ENCODE peak calls at places on chromosomes 13 and 19, in eight cellular contexts. One of them, this sample, is unnamed.

GRCh38 chr13:47306991-47307390 is 410.1 kb upstream of the HTR2A start:
- DNase-seq in effector CD4-positive, alpha-beta T cell: no peak
- DNase-seq in hepatic stellate cell: no peak
- DNase-seq in retinal pigment epithelial cell: no peak
- DNase-seq in iPS-NIHi11: no peak
- DNase-seq in EH: no peak
- DNase-seq in T-cell: no peak
- DNase-seq in stimulated activated CD4-positive, alpha-beta T cell treated with anti-CD3 and anti-CD28 coated beads, Interleukin-1b, Interleukin-23, amount 100 ng/mL, for 1 hour: no peak
- DNase-seq in this sample: no peak

GRCh38 chr13:110869805-110870706 is 44.8 kb downstream of the ANKRD10 start:
- DNase-seq in stimulated activated CD4-positive, alpha-beta T cell treated with anti-CD3 and anti-CD28 coated beads, Interleukin-1b, Interleukin-23, amount 100 ng/mL, for 1 hour: no peak
- DNase-seq in hepatic stellate cell: peak
- DNase-seq in iPS-NIHi11: peak
- DNase-seq in retinal pigment epithelial cell: peak
- DNase-seq in T-cell: no peak
- DNase-seq in EH: peak
- DNase-seq in effector CD4-positive, alpha-beta T cell: no peak
- DNase-seq in this sample: no peak

GRCh38 chr13:53121879-53122278 is 93.3 kb downstream of the OLFM4 start:
- DNase-seq in T-cell: no peak
- DNase-seq in retinal pigment epithelial cell: no peak
- DNase-seq in iPS-NIHi11: no peak
- DNase-seq in hepatic stellate cell: no peak
- DNase-seq in EH: no peak
- DNase-seq in effector CD4-positive, alpha-beta T cell: no peak
- DNase-seq in stimulated activated CD4-positive, alpha-beta T cell treated with anti-CD3 and anti-CD28 coated beads, Interleukin-1b, Interleukin-23, amount 100 ng/mL, for 1 hour: no peak
- DNase-seq in this sample: no peak

GRCh38 chr19:42606660-42607351 is 12.1 kb upstream of the CEACAM8 start:
- DNase-seq in T-cell: peak
- DNase-seq in EH: peak
- DNase-seq in stimulated activated CD4-positive, alpha-beta T cell treated with anti-CD3 and anti-CD28 coated beads, Interleukin-1b, Interleukin-23, amount 100 ng/mL, for 1 hour: no peak
- DNase-seq in effector CD4-positive, alpha-beta T cell: peak
- DNase-seq in retinal pigment epithelial cell: peak
- DNase-seq in hepatic stellate cell: peak
- DNase-seq in iPS-NIHi11: peak
- DNase-seq in this sample: no peak

GRCh38 chr19:791605-792360 is 5.5 kb upstream of the PTBP1 start:
- DNase-seq in stimulated activated CD4-positive, alpha-beta T cell treated with anti-CD3 and anti-CD28 coated beads, Interleukin-1b, Interleukin-23, amount 100 ng/mL, for 1 hour: no peak
- DNase-seq in T-cell: no peak
- DNase-seq in EH: no peak
- DNase-seq in iPS-NIHi11: no peak
- DNase-seq in hepatic stellate cell: no peak
- DNase-seq in effector CD4-positive, alpha-beta T cell: no peak
- DNase-seq in retinal pigment epithelial cell: no peak
- DNase-seq in this sample: peak

GRCh38 chr13:58852076-58852475 is 1220.5 kb downstream of the PCDH17 start:
- DNase-seq in effector CD4-positive, alpha-beta T cell: no peak
- DNase-seq in iPS-NIHi11: no peak
- DNase-seq in stimulated activated CD4-positive, alpha-beta T cell treated with anti-CD3 and anti-CD28 coated beads, Interleukin-1b, Interleukin-23, amount 100 ng/mL, for 1 hour: no peak
- DNase-seq in T-cell: no peak
- DNase-seq in hepatic stellate cell: no peak
- DNase-seq in EH: no peak
- DNase-seq in retinal pigment epithelial cell: no peak
- DNase-seq in this sample: no peak

GRCh38 chr19:51735759-51736449 is 12.1 kb upstream of the HAS1 start:
- DNase-seq in EH: peak
- DNase-seq in retinal pigment epithelial cell: peak
- DNase-seq in hepatic stellate cell: no peak
- DNase-seq in effector CD4-positive, alpha-beta T cell: no peak
- DNase-seq in iPS-NIHi11: no peak
- DNase-seq in T-cell: peak
- DNase-seq in stimulated activated CD4-positive, alpha-beta T cell treated with anti-CD3 and anti-CD28 coated beads, Interleukin-1b, Interleukin-23, amount 100 ng/mL, for 1 hour: no peak
- DNase-seq in this sample: peak

GRCh38 chr19:57642396-57643046 is 9.6 kb downstream of the ZNF211 start:
- DNase-seq in iPS-NIHi11: no peak
- DNase-seq in stimulated activated CD4-positive, alpha-beta T cell treated with anti-CD3 and anti-CD28 coated beads, Interleukin-1b, Interleukin-23, amount 100 ng/mL, for 1 hour: no peak
- DNase-seq in hepatic stellate cell: no peak
- DNase-seq in EH: no peak
- DNase-seq in T-cell: no peak
- DNase-seq in effector CD4-positive, alpha-beta T cell: no peak
- DNase-seq in retinal pigment epithelial cell: no peak
- DNase-seq in this sample: no peak

GRCh38 chr13:113742000-113742441 is 17.0 kb upstream of the TMEM255B start:
- DNase-seq in T-cell: peak
- DNase-seq in hepatic stellate cell: no peak
- DNase-seq in effector CD4-positive, alpha-beta T cell: no peak
- DNase-seq in EH: peak
- DNase-seq in retinal pigment epithelial cell: peak
- DNase-seq in iPS-NIHi11: peak
- DNase-seq in stimulated activated CD4-positive, alpha-beta T cell treated with anti-CD3 and anti-CD28 coated beads, Interleukin-1b, Interleukin-23, amount 100 ng/mL, for 1 hour: no peak
- DNase-seq in this sample: peak

GRCh38 chr19:55269299-55269698 is 10.5 kb upstream of the PPP6R1 start:
- DNase-seq in effector CD4-positive, alpha-beta T cell: no peak
- DNase-seq in hepatic stellate cell: no peak
- DNase-seq in EH: no peak
- DNase-seq in stimulated activated CD4-positive, alpha-beta T cell treated with anti-CD3 and anti-CD28 coated beads, Interleukin-1b, Interleukin-23, amount 100 ng/mL, for 1 hour: no peak
- DNase-seq in retinal pigment epithelial cell: no peak
- DNase-seq in T-cell: no peak
- DNase-seq in iPS-NIHi11: no peak
- DNase-seq in this sample: no peak

GRCh38 chr19:35109395-35110112 is 6.1 kb upstream of the FXYD3 start:
- DNase-seq in EH: no peak
- DNase-seq in iPS-NIHi11: no peak
- DNase-seq in stimulated activated CD4-positive, alpha-beta T cell treated with anti-CD3 and anti-CD28 coated beads, Interleukin-1b, Interleukin-23, amount 100 ng/mL, for 1 hour: no peak
- DNase-seq in effector CD4-positive, alpha-beta T cell: no peak
- DNase-seq in hepatic stellate cell: no peak
- DNase-seq in retinal pigment epithelial cell: no peak
- DNase-seq in T-cell: no peak
- DNase-seq in this sample: no peak

GRCh38 chr13:102878491-102878890 is 32.7 kb downstream of the ERCC5 start:
- DNase-seq in stimulated activated CD4-positive, alpha-beta T cell treated with anti-CD3 and anti-CD28 coated beads, Interleukin-1b, Interleukin-23, amount 100 ng/mL, for 1 hour: no peak
- DNase-seq in iPS-NIHi11: no peak
- DNase-seq in retinal pigment epithelial cell: peak
- DNase-seq in hepatic stellate cell: no peak
- DNase-seq in EH: peak
- DNase-seq in effector CD4-positive, alpha-beta T cell: no peak
- DNase-seq in T-cell: no peak
- DNase-seq in this sample: no peak

GRCh38 chr13:75411924-75412537 is 69.9 kb downstream of the TBC1D4 start:
- DNase-seq in EH: no peak
- DNase-seq in hepatic stellate cell: no peak
- DNase-seq in stimulated activated CD4-positive, alpha-beta T cell treated with anti-CD3 and anti-CD28 coated beads, Interleukin-1b, Interleukin-23, amount 100 ng/mL, for 1 hour: no peak
- DNase-seq in T-cell: no peak
- DNase-seq in effector CD4-positive, alpha-beta T cell: no peak
- DNase-seq in iPS-NIHi11: no peak
- DNase-seq in retinal pigment epithelial cell: no peak
- DNase-seq in this sample: no peak

GRCh38 chr19:7230826-7231225 is 63.4 kb downstream of the INSR start:
- DNase-seq in effector CD4-positive, alpha-beta T cell: no peak
- DNase-seq in retinal pigment epithelial cell: no peak
- DNase-seq in T-cell: no peak
- DNase-seq in EH: no peak
- DNase-seq in stimulated activated CD4-positive, alpha-beta T cell treated with anti-CD3 and anti-CD28 coated beads, Interleukin-1b, Interleukin-23, amount 100 ng/mL, for 1 hour: no peak
- DNase-seq in iPS-NIHi11: no peak
- DNase-seq in hepatic stellate cell: no peak
- DNase-seq in this sample: no peak

GRCh38 chr19:2059422-2060201 is 8.6 kb upstream of the MKNK2 start:
- DNase-seq in EH: peak
- DNase-seq in hepatic stellate cell: peak
- DNase-seq in iPS-NIHi11: no peak
- DNase-seq in stimulated activated CD4-positive, alpha-beta T cell treated with anti-CD3 and anti-CD28 coated beads, Interleukin-1b, Interleukin-23, amount 100 ng/mL, for 1 hour: no peak
- DNase-seq in effector CD4-positive, alpha-beta T cell: no peak
- DNase-seq in retinal pigment epithelial cell: no peak
- DNase-seq in T-cell: no peak
- DNase-seq in this sample: no peak

GRCh38 chr13:47337781-47338507 is 441.1 kb upstream of the HTR2A start:
- DNase-seq in T-cell: no peak
- DNase-seq in iPS-NIHi11: no peak
- DNase-seq in hepatic stellate cell: peak
- DNase-seq in retinal pigment epithelial cell: peak
- DNase-seq in effector CD4-positive, alpha-beta T cell: no peak
- DNase-seq in stimulated activated CD4-positive, alpha-beta T cell treated with anti-CD3 and anti-CD28 coated beads, Interleukin-1b, Interleukin-23, amount 100 ng/mL, for 1 hour: no peak
- DNase-seq in EH: peak
- DNase-seq in this sample: no peak

GRCh38 chr19:33376423-33376822 is 2.9 kb downstream of the CEBPG start:
- DNase-seq in T-cell: no peak
- DNase-seq in effector CD4-positive, alpha-beta T cell: no peak
- DNase-seq in EH: peak
- DNase-seq in iPS-NIHi11: no peak
- DNase-seq in stimulated activated CD4-positive, alpha-beta T cell treated with anti-CD3 and anti-CD28 coated beads, Interleukin-1b, Interleukin-23, amount 100 ng/mL, for 1 hour: no peak
- DNase-seq in retinal pigment epithelial cell: no peak
- DNase-seq in hepatic stellate cell: peak
- DNase-seq in this sample: no peak

GRCh38 chr13:98172570-98173405 is 4.3 kb downstream of the RNF113B start:
- DNase-seq in T-cell: no peak
- DNase-seq in stimulated activated CD4-positive, alpha-beta T cell treated with anti-CD3 and anti-CD28 coated beads, Interleukin-1b, Interleukin-23, amount 100 ng/mL, for 1 hour: no peak
- DNase-seq in EH: peak
- DNase-seq in retinal pigment epithelial cell: no peak
- DNase-seq in iPS-NIHi11: no peak
- DNase-seq in effector CD4-positive, alpha-beta T cell: no peak
- DNase-seq in hepatic stellate cell: peak
- DNase-seq in this sample: no peak

GRCh38 chr19:19530423-19530804 is 1.7 kb downstream of the YJEFN3 start:
- DNase-seq in effector CD4-positive, alpha-beta T cell: no peak
- DNase-seq in retinal pigment epithelial cell: no peak
- DNase-seq in iPS-NIHi11: peak
- DNase-seq in T-cell: no peak
- DNase-seq in EH: peak
- DNase-seq in hepatic stellate cell: peak
- DNase-seq in stimulated activated CD4-positive, alpha-beta T cell treated with anti-CD3 and anti-CD28 coated beads, Interleukin-1b, Interleukin-23, amount 100 ng/mL, for 1 hour: no peak
- DNase-seq in this sample: no peak